ENCODE peak calls at places on chromosomes 1 and 21, in seven cellular contexts. One of them, this sample, is unnamed.

GRCh38 chr1:200179781-200180160 is 152.3 kb downstream of the NR5A2 start:
- DNase-seq in T1000: no peak
- DNase-seq in prostate gland: no peak
- DNase-seq in H7: no peak
- DNase-seq in Caki2: peak
- DNase-seq in dermis microvascular lymphatic vessel endothelial cell: no peak
- DNase-seq in glomerular endothelial cell: no peak
- DNase-seq in this sample: no peak

GRCh38 chr1:117061986-117062415 is 1.9 kb downstream of the TTF2 start:
- DNase-seq in T1000: no peak
- DNase-seq in prostate gland: no peak
- DNase-seq in H7: no peak
- DNase-seq in Caki2: no peak
- DNase-seq in dermis microvascular lymphatic vessel endothelial cell: no peak
- DNase-seq in glomerular endothelial cell: no peak
- DNase-seq in this sample: peak

GRCh38 chr1:20322081-20322824 is 31.6 kb downstream of the VWA5B1 start:
- DNase-seq in T1000: no peak
- DNase-seq in prostate gland: no peak
- DNase-seq in H7: no peak
- DNase-seq in Caki2: no peak
- DNase-seq in dermis microvascular lymphatic vessel endothelial cell: no peak
- DNase-seq in glomerular endothelial cell: no peak
- DNase-seq in this sample: no peak

GRCh38 chr1:3423896-3424610 is 30.4 kb upstream of the ARHGEF16 start:
- DNase-seq in T1000: no peak
- DNase-seq in prostate gland: no peak
- DNase-seq in H7: no peak
- DNase-seq in Caki2: no peak
- DNase-seq in dermis microvascular lymphatic vessel endothelial cell: no peak
- DNase-seq in glomerular endothelial cell: no peak
- DNase-seq in this sample: no peak

GRCh38 chr1:56194911-56195310 is 384.5 kb downstream of the PLPP3 start:
- DNase-seq in T1000: no peak
- DNase-seq in prostate gland: no peak
- DNase-seq in H7: no peak
- DNase-seq in Caki2: no peak
- DNase-seq in dermis microvascular lymphatic vessel endothelial cell: no peak
- DNase-seq in glomerular endothelial cell: no peak
- DNase-seq in this sample: peak

GRCh38 chr1:223133301-223133823 is 9.7 kb downstream of the TLR5 start:
- DNase-seq in T1000: no peak
- DNase-seq in prostate gland: no peak
- DNase-seq in H7: no peak
- DNase-seq in Caki2: no peak
- DNase-seq in dermis microvascular lymphatic vessel endothelial cell: no peak
- DNase-seq in glomerular endothelial cell: no peak
- DNase-seq in this sample: no peak

GRCh38 chr1:22287273-22287672 is 144.4 kb upstream of the WNT4 start:
- DNase-seq in T1000: no peak
- DNase-seq in prostate gland: no peak
- DNase-seq in H7: peak
- DNase-seq in Caki2: no peak
- DNase-seq in dermis microvascular lymphatic vessel endothelial cell: no peak
- DNase-seq in glomerular endothelial cell: no peak
- DNase-seq in this sample: no peak

GRCh38 chr21:14076143-14076806 is 134.5 kb downstream of the LIPI start:
- DNase-seq in T1000: no peak
- DNase-seq in prostate gland: no peak
- DNase-seq in H7: no peak
- DNase-seq in Caki2: no peak
- DNase-seq in dermis microvascular lymphatic vessel endothelial cell: no peak
- DNase-seq in glomerular endothelial cell: no peak
- DNase-seq in this sample: no peak

GRCh38 chr1:55045430-55045829 is 6.1 kb downstream of the PCSK9 start:
- DNase-seq in T1000: no peak
- DNase-seq in prostate gland: no peak
- DNase-seq in H7: no peak
- DNase-seq in Caki2: no peak
- DNase-seq in dermis microvascular lymphatic vessel endothelial cell: no peak
- DNase-seq in glomerular endothelial cell: no peak
- DNase-seq in this sample: no peak

GRCh38 chr1:232306269-232306911 is 323.5 kb downstream of the SIPA1L2 start:
- DNase-seq in T1000: no peak
- DNase-seq in prostate gland: peak
- DNase-seq in H7: peak
- DNase-seq in Caki2: no peak
- DNase-seq in dermis microvascular lymphatic vessel endothelial cell: peak
- DNase-seq in glomerular endothelial cell: peak
- DNase-seq in this sample: peak

GRCh38 chr1:208888376-208888775 is 644.2 kb upstream of the PLXNA2 start:
- DNase-seq in T1000: no peak
- DNase-seq in prostate gland: no peak
- DNase-seq in H7: no peak
- DNase-seq in Caki2: no peak
- DNase-seq in dermis microvascular lymphatic vessel endothelial cell: no peak
- DNase-seq in glomerular endothelial cell: no peak
- DNase-seq in this sample: no peak

GRCh38 chr1:58460469-58460868 is 86.1 kb downstream of the OMA1 start:
- DNase-seq in T1000: no peak
- DNase-seq in prostate gland: no peak
- DNase-seq in H7: peak
- DNase-seq in Caki2: peak
- DNase-seq in dermis microvascular lymphatic vessel endothelial cell: peak
- DNase-seq in glomerular endothelial cell: no peak
- DNase-seq in this sample: peak

GRCh38 chr1:41713141-41713540 is 205.6 kb downstream of the HIVEP3 start:
- DNase-seq in T1000: no peak
- DNase-seq in prostate gland: no peak
- DNase-seq in H7: no peak
- DNase-seq in Caki2: no peak
- DNase-seq in dermis microvascular lymphatic vessel endothelial cell: no peak
- DNase-seq in glomerular endothelial cell: no peak
- DNase-seq in this sample: no peak

GRCh38 chr1:78145105-78145580 is 99.4 kb downstream of the GIPC2 start:
- DNase-seq in T1000: peak
- DNase-seq in prostate gland: peak
- DNase-seq in H7: peak
- DNase-seq in Caki2: peak
- DNase-seq in dermis microvascular lymphatic vessel endothelial cell: peak
- DNase-seq in glomerular endothelial cell: peak
- DNase-seq in this sample: peak

GRCh38 chr1:19395678-19396192 is 83.6 kb downstream of the SLC66A1 start:
- DNase-seq in T1000: peak
- DNase-seq in prostate gland: no peak
- DNase-seq in H7: peak
- DNase-seq in Caki2: no peak
- DNase-seq in dermis microvascular lymphatic vessel endothelial cell: no peak
- DNase-seq in glomerular endothelial cell: no peak
- DNase-seq in this sample: peak

GRCh38 chr1:175317309-175317708 is 124.7 kb upstream of the KIAA0040 start:
- DNase-seq in T1000: no peak
- DNase-seq in prostate gland: no peak
- DNase-seq in H7: peak
- DNase-seq in Caki2: no peak
- DNase-seq in dermis microvascular lymphatic vessel endothelial cell: no peak
- DNase-seq in glomerular endothelial cell: peak
- DNase-seq in this sample: peak

GRCh38 chr1:181150273-181150672 is 61.8 kb downstream of the IER5 start:
- DNase-seq in T1000: no peak
- DNase-seq in prostate gland: no peak
- DNase-seq in H7: no peak
- DNase-seq in Caki2: no peak
- DNase-seq in dermis microvascular lymphatic vessel endothelial cell: no peak
- DNase-seq in glomerular endothelial cell: no peak
- DNase-seq in this sample: no peak

GRCh38 chr1:226886142-226886901 is 15.9 kb downstream of the PSEN2 start:
- DNase-seq in T1000: no peak
- DNase-seq in prostate gland: no peak
- DNase-seq in H7: no peak
- DNase-seq in Caki2: no peak
- DNase-seq in dermis microvascular lymphatic vessel endothelial cell: no peak
- DNase-seq in glomerular endothelial cell: no peak
- DNase-seq in this sample: no peak

GRCh38 chr1:15618685-15619525 is 1.6 kb downstream of the DDI2 start:
- DNase-seq in T1000: no peak
- DNase-seq in prostate gland: peak
- DNase-seq in H7: no peak
- DNase-seq in Caki2: no peak
- DNase-seq in dermis microvascular lymphatic vessel endothelial cell: no peak
- DNase-seq in glomerular endothelial cell: no peak
- DNase-seq in this sample: peak

GRCh38 chr1:93692451-93692861 is 10.8 kb upstream of the BCAR3 start:
- DNase-seq in T1000: no peak
- DNase-seq in prostate gland: no peak
- DNase-seq in H7: no peak
- DNase-seq in Caki2: no peak
- DNase-seq in dermis microvascular lymphatic vessel endothelial cell: no peak
- DNase-seq in glomerular endothelial cell: no peak
- DNase-seq in this sample: peak

GRCh38 chr1:22229374-22229773 is 86.5 kb upstream of the WNT4 start:
- DNase-seq in T1000: no peak
- DNase-seq in prostate gland: no peak
- DNase-seq in H7: peak
- DNase-seq in Caki2: peak
- DNase-seq in dermis microvascular lymphatic vessel endothelial cell: no peak
- DNase-seq in glomerular endothelial cell: no peak
- DNase-seq in this sample: peak

GRCh38 chr1:200180821-200181220 is 153.3 kb downstream of the NR5A2 start:
- DNase-seq in T1000: peak
- DNase-seq in prostate gland: no peak
- DNase-seq in H7: no peak
- DNase-seq in Caki2: peak
- DNase-seq in dermis microvascular lymphatic vessel endothelial cell: peak
- DNase-seq in glomerular endothelial cell: peak
- DNase-seq in this sample: peak

GRCh38 chr1:194394676-194395075 is 1208.3 kb upstream of the B3GALT2 start:
- DNase-seq in T1000: no peak
- DNase-seq in prostate gland: no peak
- DNase-seq in H7: no peak
- DNase-seq in Caki2: no peak
- DNase-seq in dermis microvascular lymphatic vessel endothelial cell: no peak
- DNase-seq in glomerular endothelial cell: no peak
- DNase-seq in this sample: no peak

GRCh38 chr1:245822997-245823396 is 668.2 kb downstream of the KIF26B start:
- DNase-seq in T1000: no peak
- DNase-seq in prostate gland: no peak
- DNase-seq in H7: no peak
- DNase-seq in Caki2: peak
- DNase-seq in dermis microvascular lymphatic vessel endothelial cell: no peak
- DNase-seq in glomerular endothelial cell: no peak
- DNase-seq in this sample: peak

GRCh38 chr1:204736861-204737260 is 51.3 kb upstream of the LRRN2 start:
- DNase-seq in T1000: no peak
- DNase-seq in prostate gland: no peak
- DNase-seq in H7: no peak
- DNase-seq in Caki2: no peak
- DNase-seq in dermis microvascular lymphatic vessel endothelial cell: no peak
- DNase-seq in glomerular endothelial cell: no peak
- DNase-seq in this sample: no peak

GRCh38 chr1:31633117-31633516 is 11.6 kb downstream of the PEF1 start:
- DNase-seq in T1000: peak
- DNase-seq in prostate gland: no peak
- DNase-seq in H7: peak
- DNase-seq in Caki2: no peak
- DNase-seq in dermis microvascular lymphatic vessel endothelial cell: no peak
- DNase-seq in glomerular endothelial cell: no peak
- DNase-seq in this sample: peak

GRCh38 chr1:183131166-183131565 is 54.9 kb upstream of the LAMC2 start:
- DNase-seq in T1000: no peak
- DNase-seq in prostate gland: no peak
- DNase-seq in H7: no peak
- DNase-seq in Caki2: no peak
- DNase-seq in dermis microvascular lymphatic vessel endothelial cell: no peak
- DNase-seq in glomerular endothelial cell: no peak
- DNase-seq in this sample: no peak

GRCh38 chr1:157156058-157156541 is 17.9 kb upstream of the ETV3 start:
- DNase-seq in T1000: peak
- DNase-seq in prostate gland: peak
- DNase-seq in H7: peak
- DNase-seq in Caki2: peak
- DNase-seq in dermis microvascular lymphatic vessel endothelial cell: peak
- DNase-seq in glomerular endothelial cell: no peak
- DNase-seq in this sample: peak

This sample was measured in MCF 10A.